ENCODE peak calls at places on chromosome 5, in four cellular contexts. One of them, this sample, is unnamed. For H3K4me1, the result is how much of the 10 kb centered on the place peaks cover.

GRCh38 chr5:96459313-96460109 is 26.5 kb upstream of the PCSK1 start:
- DNase-seq in stomach: no peak
- DNase-seq in H1: no peak
- DNase-seq in GM12878: no peak
- DNase-seq in this sample: no peak

GRCh38 chr5:150484964-150485769 is 22.8 kb upstream of the NDST1 start:
- DNase-seq in stomach: no peak
- DNase-seq in H1: no peak
- DNase-seq in GM12878: no peak
- DNase-seq in this sample: peak

GRCh38 chr5:168260353-168261211 is 30.9 kb upstream of the WWC1 start:
- DNase-seq in stomach: no peak
- DNase-seq in H1: no peak
- DNase-seq in GM12878: no peak
- DNase-seq in this sample: no peak

GRCh38 chr5:58064799-58065198 is 395.1 kb downstream of the PLK2 start:
- DNase-seq in stomach: no peak
- DNase-seq in H1: no peak
- DNase-seq in GM12878: no peak
- DNase-seq in this sample: no peak

GRCh38 chr5:138275895-138276294 is 1.5 kb upstream of the GFRA3 start:
- DNase-seq in stomach: no peak
- DNase-seq in H1: no peak
- DNase-seq in GM12878: no peak
- DNase-seq in this sample: no peak

GRCh38 chr5:6551287-6551954 is 81.4 kb downstream of the NSUN2 start:
- DNase-seq in stomach: no peak
- DNase-seq in H1: no peak
- DNase-seq in GM12878: no peak
- DNase-seq in this sample: no peak

GRCh38 chr5:154197801-154198461 is 7.4 kb downstream of the GALNT10 start:
- DNase-seq in stomach: peak
- DNase-seq in H1: no peak
- DNase-seq in GM12878: peak
- DNase-seq in this sample: no peak

GRCh38 chr5:98935206-98935605 is 6.4 kb upstream of the CHD1 start:
- DNase-seq in stomach: no peak
- DNase-seq in H1: no peak
- DNase-seq in GM12878: no peak
- DNase-seq in this sample: no peak

GRCh38 chr5:56849671-56850070 is 34.3 kb downstream of the MAP3K1 start:
- DNase-seq in stomach: no peak
- DNase-seq in H1: no peak
- DNase-seq in GM12878: no peak
- DNase-seq in this sample: no peak

GRCh38 chr5:69531010-69531785 is 28.8 kb upstream of the GTF2H2C start:
- DNase-seq in stomach: peak
- DNase-seq in H1: no peak
- DNase-seq in GM12878: no peak
- DNase-seq in this sample: no peak

GRCh38 chr5:56670916-56671315 is 144.4 kb upstream of the MAP3K1 start:
- DNase-seq in stomach: no peak
- DNase-seq in H1: no peak
- DNase-seq in GM12878: no peak
- DNase-seq in this sample: no peak

DNA sequence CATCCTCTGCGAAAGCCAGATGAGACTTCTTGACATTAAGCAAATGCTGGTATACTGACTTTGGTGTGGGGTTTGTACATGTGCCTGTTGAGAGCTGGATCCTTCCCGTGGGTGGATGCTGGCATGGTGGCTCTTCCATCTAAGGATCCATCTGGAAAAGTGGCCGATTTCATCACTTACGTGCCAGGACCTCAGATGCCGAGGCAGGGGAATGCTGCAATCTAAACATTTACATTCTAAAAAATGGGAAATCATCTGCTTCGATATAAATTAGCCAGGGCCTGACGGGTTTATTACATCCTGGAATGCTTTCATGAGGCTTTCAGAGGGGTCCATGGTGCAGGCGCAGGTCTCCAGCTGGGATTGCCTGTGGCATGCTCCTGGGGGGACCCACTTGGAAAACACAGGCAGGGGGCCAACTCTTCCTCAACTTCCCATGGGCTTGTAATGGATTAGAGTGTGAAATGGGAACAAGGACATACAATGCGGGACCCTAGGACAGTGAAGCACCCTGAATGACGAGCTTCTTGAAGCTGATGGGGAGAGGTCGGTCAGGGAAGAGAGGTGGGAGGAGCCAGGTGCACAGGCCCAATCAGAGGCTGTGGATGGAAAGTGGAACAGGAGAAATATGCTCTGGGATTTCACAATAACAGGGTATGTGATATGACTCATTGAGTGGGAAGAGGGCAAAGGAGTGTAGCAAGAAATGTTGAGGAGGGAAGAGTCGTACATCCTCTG is 105.5 kb upstream of the PITX1 start:
- DNase-seq in stomach: no peak
- DNase-seq in H1: no peak
- DNase-seq in GM12878: no peak
- DNase-seq in this sample: peak
- TF ChIP-seq POLR2AphosphoS5 in stomach: peak
- TF ChIP-seq POLR2AphosphoS5 in H1: no peak
- TF ChIP-seq POLR2AphosphoS5 in GM12878: no peak
- TF ChIP-seq POLR2AphosphoS5 in this sample: no peak

DNA sequence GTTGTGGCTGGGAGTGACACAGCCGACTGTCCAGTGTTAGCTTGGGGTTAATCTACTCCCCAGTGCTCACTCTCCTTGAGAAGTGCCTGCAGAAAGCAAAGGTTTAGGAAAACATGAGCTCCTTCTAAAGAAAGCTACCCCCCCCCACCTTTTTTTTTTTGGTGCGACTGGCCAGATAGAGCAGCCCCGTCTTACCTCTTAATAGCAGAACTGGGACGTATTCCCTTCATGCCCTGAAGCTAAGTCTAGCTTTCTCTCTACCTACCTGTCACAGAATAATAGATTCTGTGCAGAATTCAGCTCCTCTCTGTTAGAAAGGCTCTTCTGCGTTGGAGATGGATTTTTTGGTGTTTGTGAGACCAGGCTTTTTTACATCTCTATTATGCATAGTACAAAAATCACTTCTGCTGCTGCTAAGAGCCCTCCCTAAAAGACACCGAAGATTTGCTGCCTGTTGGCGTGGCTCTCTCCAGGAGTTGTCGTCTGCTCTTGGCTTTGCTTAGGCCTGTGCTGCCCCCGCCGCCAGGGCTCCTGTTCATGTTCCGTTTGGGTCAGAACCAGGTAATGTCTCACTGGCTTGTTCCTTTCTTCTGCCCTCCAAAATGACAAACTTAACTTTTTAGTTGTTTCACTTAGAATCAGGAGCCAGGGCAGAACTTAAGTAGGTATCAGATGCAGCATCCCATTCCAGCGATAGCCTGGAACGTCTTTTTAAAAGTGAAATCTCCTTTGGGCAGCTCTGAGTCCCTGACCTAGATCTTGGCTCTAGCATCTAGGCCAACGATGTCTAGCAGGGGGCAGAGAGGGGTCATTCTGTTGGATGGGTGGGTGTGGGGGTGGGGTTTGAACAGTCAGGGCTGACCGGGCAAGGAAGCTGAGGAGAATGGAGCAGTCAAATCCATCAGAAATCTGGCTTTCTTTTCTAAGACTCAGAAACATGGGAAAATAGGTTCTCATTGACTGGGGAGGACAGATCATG is 2.5 kb downstream of the TRIO start:
- DNase-seq in stomach: no peak
- DNase-seq in H1: no peak
- DNase-seq in GM12878: no peak
- DNase-seq in this sample: no peak
- H3K4me1 ChIP-seq in stomach: half or more
- H3K4me1 ChIP-seq in H1: under half
- H3K4me1 ChIP-seq in GM12878: under half
- H3K4me1 ChIP-seq in this sample: half or more

DNA sequence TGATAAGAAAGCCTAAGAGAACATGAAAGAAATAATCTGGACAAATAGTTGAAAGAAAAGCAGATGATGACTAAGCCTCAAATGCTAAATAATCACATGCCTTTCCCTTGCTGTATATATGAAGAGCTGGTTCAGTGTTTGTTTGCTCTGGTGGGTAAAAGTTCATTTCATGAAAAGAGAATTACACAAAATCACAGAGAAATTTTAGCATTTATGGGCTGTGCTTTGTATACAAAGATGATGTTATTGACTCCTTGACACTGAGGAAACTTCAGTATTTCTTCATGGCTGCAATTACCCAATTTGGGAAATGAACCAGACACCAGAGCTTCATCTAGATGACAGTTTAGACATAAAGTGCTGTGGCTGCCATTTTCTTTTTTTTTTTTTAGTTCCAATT is 527.2 kb downstream of the NR2F1-AS1 start:
- DNase-seq in stomach: no peak
- DNase-seq in H1: no peak
- DNase-seq in GM12878: no peak
- DNase-seq in this sample: no peak
- TF ChIP-seq EP300 in stomach: no peak
- TF ChIP-seq EP300 in H1: no peak
- TF ChIP-seq EP300 in GM12878: no peak
- TF ChIP-seq EP300 in this sample: no peak

DNA sequence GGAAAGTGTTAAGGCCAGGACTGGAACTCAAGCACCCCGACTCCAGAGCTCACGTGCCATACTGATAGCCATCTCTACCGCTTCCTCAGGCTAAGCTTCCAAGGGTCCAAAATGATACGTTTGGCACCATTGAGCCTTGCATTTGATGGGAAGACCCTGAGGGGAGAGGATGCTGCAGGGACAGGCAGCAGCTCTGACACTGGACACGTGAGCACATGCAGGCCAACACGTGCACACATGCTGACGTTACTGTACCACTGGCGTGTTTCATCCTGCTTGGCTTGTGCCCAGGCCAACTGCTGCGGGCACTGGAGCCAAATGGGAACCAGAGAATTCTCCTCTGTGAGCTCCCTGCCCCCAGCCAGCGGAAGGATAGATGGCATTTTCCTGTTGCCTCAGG is 5.2 kb downstream of the FAT2 start:
- DNase-seq in stomach: no peak
- DNase-seq in H1: no peak
- DNase-seq in GM12878: no peak
- DNase-seq in this sample: no peak
- TF ChIP-seq POLR2AphosphoS5 in stomach: no peak
- TF ChIP-seq POLR2AphosphoS5 in H1: no peak
- TF ChIP-seq POLR2AphosphoS5 in GM12878: no peak
- TF ChIP-seq POLR2AphosphoS5 in this sample: peak

DNA sequence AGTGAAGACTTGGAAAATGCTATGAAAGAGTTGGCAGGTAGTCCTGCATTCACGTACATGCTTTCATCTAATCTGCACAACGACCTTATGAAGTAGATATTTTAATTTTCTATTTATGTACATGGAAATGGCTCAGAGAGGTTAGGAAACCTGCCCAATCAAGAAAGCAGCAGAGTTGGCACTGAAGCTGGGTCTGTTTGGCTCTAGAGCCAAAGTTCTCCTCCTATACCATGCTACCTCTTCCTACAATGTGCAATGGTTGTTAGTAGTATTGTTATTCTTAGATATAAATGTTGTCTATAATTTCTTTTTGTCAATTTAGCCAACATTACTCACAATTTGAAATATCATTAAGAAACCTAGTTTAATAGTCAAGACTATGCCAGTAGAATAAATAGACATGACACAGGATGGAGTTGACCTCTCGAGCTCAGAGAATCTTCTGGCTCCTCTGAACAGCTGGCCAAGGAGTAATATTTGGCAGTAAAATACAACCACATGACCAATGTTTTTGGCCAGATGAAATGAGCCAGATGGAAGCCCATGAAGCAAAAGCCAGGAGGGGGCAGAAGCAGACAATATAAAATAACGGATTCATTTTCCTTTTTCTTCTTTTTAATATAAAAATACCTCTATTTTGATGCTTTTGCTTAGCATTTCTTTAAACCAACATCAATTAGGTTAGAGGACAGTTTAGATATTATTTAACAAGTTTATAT is 542.3 kb downstream of the PDE4D start:
- DNase-seq in stomach: no peak
- DNase-seq in H1: no peak
- DNase-seq in GM12878: no peak
- DNase-seq in this sample: no peak
- H3K4me1 ChIP-seq in stomach: under half
- H3K4me1 ChIP-seq in H1: under half
- H3K4me1 ChIP-seq in GM12878: under half
- H3K4me1 ChIP-seq in this sample: under half

DNA sequence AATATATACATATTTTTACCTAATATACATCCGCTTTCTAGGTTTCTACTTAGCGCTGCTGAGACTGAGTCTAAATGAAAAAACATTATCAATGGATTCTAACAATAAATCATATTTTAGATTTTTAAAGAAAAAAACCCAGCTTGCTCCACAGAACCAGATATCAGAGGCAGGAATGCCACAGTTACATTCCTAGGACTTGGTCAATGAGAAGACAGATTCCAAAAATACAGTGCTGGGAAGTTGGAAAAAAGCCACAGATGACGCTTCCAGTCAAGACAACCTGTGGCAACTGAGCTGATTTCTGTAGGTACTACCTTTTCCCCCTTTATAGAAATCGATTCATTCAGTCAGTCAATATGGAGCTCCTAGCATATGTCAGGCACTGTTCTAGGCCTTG is 589 bp upstream of the CCDC112 start:
- DNase-seq in stomach: no peak
- DNase-seq in H1: no peak
- DNase-seq in GM12878: no peak
- DNase-seq in this sample: no peak
- TF ChIP-seq EP300 in stomach: no peak
- TF ChIP-seq EP300 in H1: no peak
- TF ChIP-seq EP300 in GM12878: no peak
- TF ChIP-seq EP300 in this sample: no peak

GRCh38 chr5:62183727-62184126 is 122.3 kb upstream of the KIF2A start:
- DNase-seq in stomach: no peak
- DNase-seq in H1: no peak
- DNase-seq in GM12878: no peak
- DNase-seq in this sample: no peak

GRCh38 chr5:62190173-62190572 is 115.8 kb upstream of the KIF2A start:
- DNase-seq in stomach: no peak
- DNase-seq in H1: no peak
- DNase-seq in GM12878: no peak
- DNase-seq in this sample: no peak

GRCh38 chr5:62182802-62183201 is 123.2 kb upstream of the KIF2A start:
- DNase-seq in stomach: no peak
- DNase-seq in H1: no peak
- DNase-seq in GM12878: no peak
- DNase-seq in this sample: no peak

GRCh38 chr5:62184444-62184843 is 121.6 kb upstream of the KIF2A start:
- DNase-seq in stomach: no peak
- DNase-seq in H1: no peak
- DNase-seq in GM12878: no peak
- DNase-seq in this sample: no peak
- TF ChIP-seq POLR2AphosphoS5 in stomach: no peak
- TF ChIP-seq POLR2AphosphoS5 in H1: no peak
- TF ChIP-seq POLR2AphosphoS5 in GM12878: no peak
- TF ChIP-seq POLR2AphosphoS5 in this sample: no peak

GRCh38 chr5:157273131-157273556 is 7.2 kb downstream of the CYFIP2 start:
- DNase-seq in stomach: no peak
- DNase-seq in H1: no peak
- DNase-seq in GM12878: peak
- DNase-seq in this sample: no peak
- H3K4me1 ChIP-seq in stomach: under half
- H3K4me1 ChIP-seq in H1: under half
- H3K4me1 ChIP-seq in GM12878: under half
- H3K4me1 ChIP-seq in this sample: under half

This sample was measured in suprapubic skin.